ENCODE peak calls at places on chromosome 12, in eight cellular contexts. O, M, G, I, U, C, Z and H are unnamed samples.

GRCh38 chr12:94769040-94769420 is 118.7 kb upstream of the TMCC3 start:
- DNase-seq in G (peak; percentile 74), Z (no peak), O (no peak), C (no peak), M (no peak), I (no peak), U (no peak), H (no peak)

GRCh38 chr12:47604474-47604873 is 101.4 kb downstream of the RPAP3 start:
- DNase-seq in Z (no peak), U (no peak), I (no peak), M (no peak), G (no peak), C (no peak), O (no peak), H (no peak)

GRCh38 chr12:38817942-38818341 is 87.4 kb downstream of the CPNE8 start:
- DNase-seq in U (no peak), Z (no peak), C (no peak), G (no peak), O (no peak), I (no peak), M (no peak), H (no peak)

GRCh38 chr12:130916251-130916911 is 37.3 kb upstream of the ADGRD1 start:
- DNase-seq in Z (peak; percentile 19), M (peak; percentile 82), C (peak; percentile 75), O (peak; percentile 53), U (peak; percentile 41), G (peak; percentile 53), I (peak; percentile 54), H (peak; percentile 42)

GRCh38 chr12:106585862-106586534 is 3.2 kb downstream of the RFX4 start:
- DNase-seq in I (no peak), C (no peak), U (no peak), Z (no peak), O (no peak), G (no peak), M (peak; percentile 57), H (no peak)

GRCh38 chr12:107372229-107372658 is 278.9 kb upstream of the CRY1 start:
- DNase-seq in C (no peak), U (no peak), M (no peak), I (no peak), G (no peak), Z (no peak), O (no peak), H (no peak)

GRCh38 chr12:14774944-14775651 is 28.2 kb downstream of the WBP11 start:
- DNase-seq in U (peak; percentile 56), Z (no peak), G (peak; percentile 25), M (peak; percentile 10), O (peak; percentile 40), C (peak; percentile 53), I (peak; percentile 62), H (peak; percentile 31)

GRCh38 chr12:109962388-109962787 is 33.8 kb downstream of the GIT2 start:
- DNase-seq in G (no peak), O (no peak), Z (no peak), C (no peak), M (no peak), I (peak; percentile 25), U (no peak), H (no peak)

GRCh38 chr12:123237646-123238329 is 4.6 kb downstream of the MTRFR start:
- DNase-seq in C (peak; percentile 71), G (peak; percentile 55), Z (no peak), O (peak; percentile 59), I (peak; percentile 73), M (peak; percentile 61), U (peak; percentile 55), H (peak; percentile 64)